ENCODE peak calls at places on chromosomes 13 and 19, in five cellular contexts. U, P, Q, D and V are unnamed samples.

GRCh38 chr13:45737571-45738002 is 35.5 kb downstream of the CBY2 start:
- DNase-seq in U (no peak), P (no peak), Q (peak), D (no peak), V (no peak)

GRCh38 chr13:98033277-98034247 is 80.1 kb downstream of the IPO5 start:
- DNase-seq in U (no peak), P (no peak), Q (peak), D (no peak), V (no peak)

GRCh38 chr13:21481359-21481758 is 22.3 kb upstream of the ZDHHC20 start:
- DNase-seq in U (no peak), P (no peak), Q (no peak), D (no peak), V (no peak)

GRCh38 chr19:15357906-15358305 is 21.7 kb downstream of the AKAP8 start:
- DNase-seq in U (no peak), P (no peak), Q (no peak), D (no peak), V (no peak)

GRCh38 chr13:44605275-44605674 is 29.1 kb upstream of the TSC22D1 start:
- DNase-seq in U (no peak), P (no peak), Q (no peak), D (no peak), V (no peak)

GRCh38 chr13:93270769-93271753 is 44.5 kb downstream of the GPC6 start:
- DNase-seq in U (no peak), P (no peak), Q (no peak), D (no peak), V (no peak)

GRCh38 chr13:24627864-24628418 is 52.3 kb upstream of the ATP12A start:
- DNase-seq in U (no peak), P (no peak), Q (no peak), D (no peak), V (no peak)

GRCh38 chr19:7494416-7495098 is 5.7 kb upstream of the PEX11G start:
- DNase-seq in U (no peak), P (no peak), Q (no peak), D (no peak), V (no peak)

GRCh38 chr13:41802684-41803554 is 158.0 kb downstream of the VWA8 start:
- DNase-seq in U (no peak), P (no peak), Q (no peak), D (no peak), V (no peak)

GRCh38 chr19:5287066-5287465 is 53.5 kb downstream of the PTPRS start:
- DNase-seq in U (no peak), P (no peak), Q (no peak), D (no peak), V (no peak)

GRCh38 chr13:106028916-106029315 is 506.5 kb downstream of the EFNB2 start:
- DNase-seq in U (no peak), P (no peak), Q (no peak), D (no peak), V (no peak)

GRCh38 chr13:46367622-46368327 is 19.3 kb downstream of the RUBCNL start:
- DNase-seq in U (no peak), P (no peak), Q (no peak), D (no peak), V (no peak)

GRCh38 chr13:40146063-40146462 is 490.6 kb downstream of the COG6 start:
- DNase-seq in U (no peak), P (no peak), Q (peak), D (no peak), V (no peak)

GRCh38 chr19:16160943-16161560 is 12.3 kb downstream of the CIB3 start:
- DNase-seq in U (no peak), P (no peak), Q (no peak), D (no peak), V (no peak)

GRCh38 chr13:36089130-36089529 is 42.1 kb downstream of the DCLK1 start:
- DNase-seq in U (no peak), P (no peak), Q (no peak), D (no peak), V (no peak)

GRCh38 chr19:13839938-13840750 is 36.8 kb upstream of the NANOS3 start:
- DNase-seq in U (no peak), P (no peak), Q (peak), D (peak), V (peak)

GRCh38 chr19:18345296-18345695 is 4.9 kb downstream of the PGPEP1 start:
- DNase-seq in U (no peak), P (no peak), Q (no peak), D (no peak), V (no peak)

GRCh38 chr19:11856568-11857264 is 8.2 kb downstream of the ZNF439 start:
- DNase-seq in U (no peak), P (no peak), Q (no peak), D (no peak), V (no peak)

GRCh38 chr19:8578642-8579265 is 1.5 kb upstream of the MYO1F start:
- DNase-seq in U (peak), P (peak), Q (peak), D (peak), V (peak)

GRCh38 chr13:37618554-37618953 is 20.0 kb upstream of the POSTN start:
- DNase-seq in U (no peak), P (no peak), Q (no peak), D (no peak), V (no peak)

GRCh38 chr19:51821511-51821910 is 26.6 kb downstream of the FPR3 start:
- DNase-seq in U (no peak), P (no peak), Q (no peak), D (no peak), V (no peak)

GRCh38 chr13:19888799-19889198 is 25.4 kb upstream of the ZMYM5 start:
- DNase-seq in U (no peak), P (no peak), Q (no peak), D (no peak), V (no peak)

GRCh38 chr13:34164585-34164984 is 346.6 kb downstream of the RFC3 start:
- DNase-seq in U (no peak), P (no peak), Q (no peak), D (no peak), V (no peak)

GRCh38 chr19:2345076-2345475 is 15.0 kb upstream of the TMPRSS9 start:
- DNase-seq in U (no peak), P (no peak), Q (no peak), D (no peak), V (no peak)

GRCh38 chr13:106479849-106480400 is 55.5 kb downstream of the EFNB2 start:
- DNase-seq in U (no peak), P (no peak), Q (no peak), D (no peak), V (no peak)

GRCh38 chr19:38842439-38843174 is 7.2 kb downstream of the HNRNPL start:
- DNase-seq in U (peak), P (no peak), Q (no peak), D (no peak), V (peak)

GRCh38 chr19:46840157-46840942 is 10.3 kb downstream of the AP2S1 start:
- DNase-seq in U (peak), P (no peak), Q (peak), D (no peak), V (peak)

GRCh38 chr13:74550039-74550438 is 415.8 kb upstream of the KLF12 start:
- DNase-seq in U (no peak), P (no peak), Q (no peak), D (no peak), V (no peak)

GRCh38 chr19:49200238-49200862 is 42.8 kb downstream of the TRPM4 start:
- DNase-seq in U (no peak), P (no peak), Q (peak), D (peak), V (no peak)

GRCh38 chr13:98664047-98664446 is 87.1 kb upstream of the STK24 start:
- DNase-seq in U (peak), P (no peak), Q (no peak), D (no peak), V (no peak)

GRCh38 chr13:113857531-113858195 is 6.2 kb downstream of the GAS6 start:
- DNase-seq in U (no peak), P (no peak), Q (peak), D (peak), V (no peak)

GRCh38 chr13:107258599-107259187 is 690.8 kb upstream of the ARGLU1 start:
- DNase-seq in U (no peak), P (no peak), Q (no peak), D (no peak), V (no peak)

GRCh38 chr19:49497047-49497789 is 984 bp downstream of the RPS11 start:
- DNase-seq in U (peak), P (no peak), Q (peak), D (peak), V (peak)

GRCh38 chr13:32471187-32471922 is 43.4 kb upstream of the N4BP2L1 start:
- DNase-seq in U (no peak), P (no peak), Q (no peak), D (no peak), V (no peak)

GRCh38 chr13:97139704-97140103 is 82.4 kb upstream of the MBNL2 start:
- DNase-seq in U (no peak), P (no peak), Q (peak), D (no peak), V (no peak)

GRCh38 chr19:3149526-3150505 is 14.0 kb downstream of the GNA15 start:
- DNase-seq in U (no peak), P (no peak), Q (no peak), D (no peak), V (no peak)

GRCh38 chr19:50721441-50722137 is 1.6 kb upstream of the CLEC11A start:
- DNase-seq in U (no peak), P (no peak), Q (no peak), D (no peak), V (no peak)